ENCODE peak calls at places on chromosomes 6 and 20, in nine cellular contexts. D is BJ; W is stimulated activated CD4-positive, alpha-beta T cell treated with anti-CD3 and anti-CD28 coated beads, Interleukin-4, amount 100 ng/mL, for 48 hours; Y is sciatic nerve; B is glutamatergic neuron; S is PC-3; H is astrocyte of the spinal cord; L is RPMI7951; A is NCI-H146. I is an unnamed sample.

GRCh38 chr20:37251836-37252477 is 9.7 kb downstream of the GHRH start:
- DNase-seq in Y (no peak), L (no peak), A (no peak), B (no peak), S (no peak), W (no peak), D (no peak), H (no peak), I (no peak)

GRCh38 chr6:36443498-36443844 is 671 bp downstream of the KCTD20 start:
- DNase-seq in H (peak), Y (no peak), L (no peak), S (no peak), A (no peak), B (no peak), D (no peak), W (no peak), I (no peak)

GRCh38 chr20:29299811-29300578 is 1957.5 kb upstream of the DEFB115 start:
- DNase-seq in S (no peak), Y (no peak), W (no peak), L (no peak), A (no peak), B (no peak), H (no peak), D (no peak), I (peak)

GRCh38 chr6:98832282-98833100 is 1.9 kb upstream of the POU3F2 start:
- DNase-seq in Y (no peak), H (peak), D (peak), W (no peak), S (peak), A (peak), B (peak), L (peak), I (peak)

GRCh38 chr6:160966493-160967229 is 24.9 kb upstream of the MAP3K4 start:
- DNase-seq in W (no peak), L (no peak), D (no peak), S (no peak), Y (no peak), H (no peak), B (no peak), A (no peak), I (no peak)

GRCh38 chr6:54327631-54328030 is 19.4 kb downstream of the TINAG start:
- DNase-seq in A (no peak), B (no peak), H (no peak), D (no peak), Y (no peak), S (no peak), L (no peak), W (no peak), I (no peak)

GRCh38 chr6:25869840-25870239 is 4.2 kb downstream of the SLC17A3 start:
- DNase-seq in S (no peak), W (no peak), A (no peak), D (no peak), Y (no peak), L (no peak), H (no peak), B (no peak), I (no peak)

GRCh38 chr6:71419954-71420692 is 131.5 kb downstream of the OGFRL1 start:
- DNase-seq in L (peak), H (peak), A (peak), Y (peak), D (no peak), W (no peak), B (no peak), S (peak), I (peak)

GRCh38 chr6:73695619-73696421 is at the start of gene CD109:
- DNase-seq in H (peak), L (peak), S (peak), A (peak), W (peak), Y (peak), B (peak), D (no peak), I (peak)

GRCh38 chr6:47027315-47027714 is 14.8 kb downstream of the ADGRF1 start:
- DNase-seq in W (no peak), D (no peak), Y (no peak), L (no peak), H (no peak), S (no peak), A (no peak), B (no peak), I (no peak)

GRCh38 chr6:81752084-81752968 is at the start of gene TENT5A:
- DNase-seq in S (peak), L (peak), Y (peak), A (peak), D (peak), W (peak), B (peak), H (peak), I (peak)

GRCh38 chr20:2037296-2037914 is 43.5 kb upstream of the PDYN start:
- DNase-seq in A (no peak), H (no peak), Y (no peak), S (no peak), D (no peak), W (no peak), B (no peak), L (no peak), I (no peak)

GRCh38 chr20:31587545-31588389 is 17.3 kb upstream of the ID1 start:
- DNase-seq in B (peak), A (peak), H (no peak), D (no peak), L (peak), Y (no peak), W (no peak), S (no peak), I (no peak)

GRCh38 chr6:87250019-87250418 is 72.4 kb upstream of the SMIM8 start:
- DNase-seq in L (no peak), D (no peak), B (no peak), H (no peak), A (no peak), S (no peak), Y (no peak), W (no peak), I (no peak)

GRCh38 chr20:50977066-50978045 is 18.7 kb downstream of the MOCS3 start:
- DNase-seq in H (no peak), A (no peak), D (no peak), Y (no peak), L (no peak), W (no peak), B (peak), S (no peak), I (no peak)

GRCh38 chr6:53310751-53311585 is 37.8 kb downstream of the ELOVL5 start:
- DNase-seq in B (no peak), Y (no peak), A (no peak), S (no peak), D (no peak), W (no peak), L (peak), H (no peak), I (no peak)

GRCh38 chr20:32828029-32828666 is 8.4 kb downstream of the MAPRE1 start:
- DNase-seq in L (no peak), S (peak), H (peak), W (no peak), Y (no peak), D (no peak), B (no peak), A (no peak), I (peak)

GRCh38 chr6:33162471-33162870 is 29.8 kb downstream of the COL11A2 start:
- DNase-seq in H (no peak), W (no peak), D (no peak), S (no peak), A (no peak), L (no peak), Y (no peak), B (no peak), I (no peak)

GRCh38 chr6:159421586-159421985 is 252.4 kb downstream of the FNDC1 start:
- DNase-seq in B (no peak), W (no peak), Y (no peak), L (no peak), H (no peak), A (no peak), D (no peak), S (no peak), I (no peak)

GRCh38 chr6:14799928-14800327 is 445.9 kb upstream of the JARID2 start:
- DNase-seq in W (no peak), L (peak), Y (peak), H (peak), B (peak), D (no peak), S (peak), A (peak), I (peak)

GRCh38 chr20:10225439-10226080 is 6.9 kb downstream of the SNAP25 start:
- DNase-seq in W (no peak), A (peak), S (peak), H (no peak), Y (no peak), B (no peak), D (no peak), L (peak), I (no peak)

GRCh38 chr6:7389162-7389450 is 436 bp downstream of the CAGE1 start:
- DNase-seq in L (peak), Y (no peak), D (no peak), A (peak), H (no peak), S (peak), B (no peak), W (no peak), I (peak)

GRCh38 chr6:151618717-151619116 is 124.9 kb downstream of the CCDC170 start:
- DNase-seq in W (no peak), H (no peak), L (no peak), A (no peak), D (no peak), S (no peak), B (no peak), Y (no peak), I (no peak)

GRCh38 chr20:10427060-10427692 is 6.8 kb downstream of the MKKS start:
- DNase-seq in D (no peak), L (peak), W (no peak), Y (peak), B (peak), H (peak), A (peak), S (peak), I (no peak)

GRCh38 chr20:62837790-62838458 is 21.1 kb downstream of the COL9A3 start:
- DNase-seq in Y (no peak), A (no peak), L (no peak), D (no peak), W (no peak), B (no peak), H (no peak), S (no peak), I (peak)

GRCh38 chr20:54267510-54268003 is 59.7 kb downstream of the PFDN4 start:
- DNase-seq in Y (no peak), L (peak), W (no peak), D (no peak), H (peak), S (peak), A (no peak), B (no peak), I (no peak)

GRCh38 chr6:137323860-137324259 is 104.7 kb upstream of the IFNGR1 start:
- DNase-seq in Y (no peak), W (no peak), S (no peak), H (no peak), B (no peak), D (no peak), L (peak), A (no peak), I (no peak)

GRCh38 chr6:25405442-25405841 is 126.3 kb downstream of the CARMIL1 start:
- DNase-seq in L (no peak), H (no peak), W (no peak), B (no peak), Y (no peak), D (no peak), S (no peak), A (no peak), I (no peak)

I was measured in sigmoid colon.